ENCODE peak calls at places on chromosomes 12 and 14, in seven cellular contexts. One of them, this sample, is unnamed.

GRCh38 chr12:118330421-118331018 is 42.2 kb downstream of the TAOK3 start:
- DNase-seq in pancreas: no peak
- DNase-seq in fibroblast of lung: peak
- DNase-seq in endodermal cell: no peak
- DNase-seq in dorsolateral prefrontal cortex: no peak
- DNase-seq in LNCaP clone FGC: peak
- DNase-seq in OCI-LY7: peak
- DNase-seq in this sample: peak

GRCh38 chr12:25550186-25550585 is 2.9 kb downstream of the LMNTD1 start:
- DNase-seq in pancreas: no peak
- DNase-seq in fibroblast of lung: peak
- DNase-seq in endodermal cell: no peak
- DNase-seq in dorsolateral prefrontal cortex: no peak
- DNase-seq in LNCaP clone FGC: no peak
- DNase-seq in OCI-LY7: no peak
- DNase-seq in this sample: peak

GRCh38 chr12:546265-546919 is 86.7 kb downstream of the B4GALNT3 start:
- DNase-seq in pancreas: no peak
- DNase-seq in fibroblast of lung: no peak
- DNase-seq in endodermal cell: no peak
- DNase-seq in dorsolateral prefrontal cortex: no peak
- DNase-seq in LNCaP clone FGC: no peak
- DNase-seq in OCI-LY7: no peak
- DNase-seq in this sample: no peak

GRCh38 chr14:101355284-101355683 is 206.0 kb upstream of the DIO3 start:
- DNase-seq in pancreas: no peak
- DNase-seq in fibroblast of lung: no peak
- DNase-seq in endodermal cell: peak
- DNase-seq in dorsolateral prefrontal cortex: no peak
- DNase-seq in LNCaP clone FGC: no peak
- DNase-seq in OCI-LY7: no peak
- DNase-seq in this sample: no peak

GRCh38 chr12:6089041-6089823 is 35.2 kb downstream of the VWF start:
- DNase-seq in pancreas: peak
- DNase-seq in fibroblast of lung: no peak
- DNase-seq in endodermal cell: peak
- DNase-seq in dorsolateral prefrontal cortex: no peak
- DNase-seq in LNCaP clone FGC: peak
- DNase-seq in OCI-LY7: no peak
- DNase-seq in this sample: peak

GRCh38 chr14:25396128-25396527 is 346.2 kb upstream of the STXBP6 start:
- DNase-seq in pancreas: no peak
- DNase-seq in fibroblast of lung: no peak
- DNase-seq in endodermal cell: no peak
- DNase-seq in dorsolateral prefrontal cortex: no peak
- DNase-seq in LNCaP clone FGC: no peak
- DNase-seq in OCI-LY7: no peak
- DNase-seq in this sample: no peak

GRCh38 chr12:21751517-21751916 is 23.0 kb downstream of the KCNJ8 start:
- DNase-seq in pancreas: no peak
- DNase-seq in fibroblast of lung: peak
- DNase-seq in endodermal cell: no peak
- DNase-seq in dorsolateral prefrontal cortex: no peak
- DNase-seq in LNCaP clone FGC: peak
- DNase-seq in OCI-LY7: no peak
- DNase-seq in this sample: peak

GRCh38 chr12:112546996-112547395 is 128.2 kb downstream of the PTPN11 start:
- DNase-seq in pancreas: no peak
- DNase-seq in fibroblast of lung: no peak
- DNase-seq in endodermal cell: no peak
- DNase-seq in dorsolateral prefrontal cortex: no peak
- DNase-seq in LNCaP clone FGC: no peak
- DNase-seq in OCI-LY7: no peak
- DNase-seq in this sample: no peak

GRCh38 chr12:27024291-27024690 is 1.9 kb downstream of the MED21 start:
- DNase-seq in pancreas: no peak
- DNase-seq in fibroblast of lung: peak
- DNase-seq in endodermal cell: no peak
- DNase-seq in dorsolateral prefrontal cortex: no peak
- DNase-seq in LNCaP clone FGC: no peak
- DNase-seq in OCI-LY7: no peak
- DNase-seq in this sample: no peak

GRCh38 chr14:71322660-71323250 is 415.5 kb downstream of the PCNX1 start:
- DNase-seq in pancreas: no peak
- DNase-seq in fibroblast of lung: peak
- DNase-seq in endodermal cell: no peak
- DNase-seq in dorsolateral prefrontal cortex: no peak
- DNase-seq in LNCaP clone FGC: no peak
- DNase-seq in OCI-LY7: peak
- DNase-seq in this sample: peak

GRCh38 chr12:54977857-54978256 is 6.7 kb downstream of the TESPA1 start:
- DNase-seq in pancreas: no peak
- DNase-seq in fibroblast of lung: no peak
- DNase-seq in endodermal cell: no peak
- DNase-seq in dorsolateral prefrontal cortex: no peak
- DNase-seq in LNCaP clone FGC: no peak
- DNase-seq in OCI-LY7: no peak
- DNase-seq in this sample: no peak

GRCh38 chr14:61573748-61574513 is 121.4 kb upstream of the HIF1A start:
- DNase-seq in pancreas: no peak
- DNase-seq in fibroblast of lung: no peak
- DNase-seq in endodermal cell: peak
- DNase-seq in dorsolateral prefrontal cortex: no peak
- DNase-seq in LNCaP clone FGC: no peak
- DNase-seq in OCI-LY7: no peak
- DNase-seq in this sample: peak

GRCh38 chr14:51022769-51023168 is 72.1 kb downstream of the TRIM9 start:
- DNase-seq in pancreas: no peak
- DNase-seq in fibroblast of lung: no peak
- DNase-seq in endodermal cell: no peak
- DNase-seq in dorsolateral prefrontal cortex: no peak
- DNase-seq in LNCaP clone FGC: no peak
- DNase-seq in OCI-LY7: no peak
- DNase-seq in this sample: no peak

GRCh38 chr12:28424965-28425364 is 234.7 kb downstream of the CCDC91 start:
- DNase-seq in pancreas: peak
- DNase-seq in fibroblast of lung: peak
- DNase-seq in endodermal cell: no peak
- DNase-seq in dorsolateral prefrontal cortex: no peak
- DNase-seq in LNCaP clone FGC: no peak
- DNase-seq in OCI-LY7: no peak
- DNase-seq in this sample: peak

DNA sequence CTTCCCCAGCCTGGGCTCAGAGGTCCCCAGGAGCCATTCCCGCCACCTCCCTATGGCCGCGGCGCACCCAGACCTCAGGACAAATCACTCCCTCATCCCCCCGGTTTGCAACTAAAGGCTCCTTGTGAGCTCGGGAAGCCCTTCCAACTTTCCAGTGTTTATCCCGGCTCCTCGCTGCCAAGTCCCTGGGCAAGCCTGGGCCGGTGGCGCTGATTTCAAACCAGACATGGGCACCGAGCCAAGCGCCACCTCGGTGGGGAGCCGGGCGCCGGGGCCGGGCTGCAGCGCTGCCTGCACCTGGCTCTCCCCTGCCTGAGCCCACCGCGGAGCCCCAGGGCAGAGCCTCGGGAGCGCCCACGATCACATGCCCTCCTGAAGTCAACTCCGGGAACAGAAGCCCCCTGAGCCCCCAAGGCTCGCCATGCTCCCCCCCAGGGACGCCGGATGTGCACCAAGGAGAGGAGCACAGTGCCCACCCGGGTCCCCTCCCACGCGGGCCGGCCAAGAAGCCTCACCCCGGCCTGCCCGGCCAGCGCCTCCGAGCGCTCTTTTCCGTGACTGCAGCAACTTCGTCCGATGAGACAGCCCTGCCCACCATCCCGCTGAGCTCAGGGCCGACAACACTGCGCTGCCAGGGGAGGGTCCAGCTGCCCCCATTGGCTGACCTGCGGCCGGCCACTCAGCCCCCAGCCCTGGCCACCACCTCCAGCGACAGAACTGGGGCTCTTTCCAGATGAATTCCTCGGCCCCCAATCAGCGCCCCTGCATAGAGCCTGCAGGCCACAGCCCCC is 50.0 kb downstream of the NCOR2 start:
- DNase-seq in pancreas: peak
- DNase-seq in fibroblast of lung: peak
- DNase-seq in endodermal cell: no peak
- DNase-seq in dorsolateral prefrontal cortex: peak
- DNase-seq in LNCaP clone FGC: peak
- DNase-seq in OCI-LY7: no peak
- DNase-seq in this sample: peak
- H3K4me3 ChIP-seq in pancreas: peak
- H3K4me3 ChIP-seq in fibroblast of lung: peak
- H3K4me3 ChIP-seq in endodermal cell: no peak
- H3K4me3 ChIP-seq in dorsolateral prefrontal cortex: peak
- H3K4me3 ChIP-seq in LNCaP clone FGC: peak
- H3K4me3 ChIP-seq in OCI-LY7: no peak
- H3K4me3 ChIP-seq in this sample: peak

GRCh38 chr14:103282932-103283331 is 51.1 kb upstream of the EIF5 start:
- DNase-seq in pancreas: no peak
- DNase-seq in fibroblast of lung: no peak
- DNase-seq in endodermal cell: no peak
- DNase-seq in dorsolateral prefrontal cortex: no peak
- DNase-seq in LNCaP clone FGC: no peak
- DNase-seq in OCI-LY7: no peak
- DNase-seq in this sample: no peak
- TF ChIP-seq CTCF in pancreas: no peak
- TF ChIP-seq CTCF in fibroblast of lung: no peak
- TF ChIP-seq CTCF in endodermal cell: no peak
- TF ChIP-seq CTCF in dorsolateral prefrontal cortex: no peak
- TF ChIP-seq CTCF in LNCaP clone FGC: no peak
- TF ChIP-seq CTCF in OCI-LY7: no peak
- TF ChIP-seq CTCF in this sample: no peak

GRCh38 chr12:12716151-12716844 is 870 bp upstream of the CDKN1B start:
- DNase-seq in pancreas: no peak
- DNase-seq in fibroblast of lung: peak
- DNase-seq in endodermal cell: peak
- DNase-seq in dorsolateral prefrontal cortex: peak
- DNase-seq in LNCaP clone FGC: no peak
- DNase-seq in OCI-LY7: no peak
- DNase-seq in this sample: peak

GRCh38 chr12:12713932-12714275 is 3.3 kb upstream of the CDKN1B start:
- DNase-seq in pancreas: no peak
- DNase-seq in fibroblast of lung: no peak
- DNase-seq in endodermal cell: no peak
- DNase-seq in dorsolateral prefrontal cortex: no peak
- DNase-seq in LNCaP clone FGC: no peak
- DNase-seq in OCI-LY7: no peak
- DNase-seq in this sample: no peak

GRCh38 chr12:12715459-12716150 is 1.6 kb upstream of the CDKN1B start:
- DNase-seq in pancreas: no peak
- DNase-seq in fibroblast of lung: no peak
- DNase-seq in endodermal cell: peak
- DNase-seq in dorsolateral prefrontal cortex: no peak
- DNase-seq in LNCaP clone FGC: no peak
- DNase-seq in OCI-LY7: peak
- DNase-seq in this sample: peak

GRCh38 chr12:12714276-12715001 is 2.7 kb upstream of the CDKN1B start:
- DNase-seq in pancreas: no peak
- DNase-seq in fibroblast of lung: peak
- DNase-seq in endodermal cell: peak
- DNase-seq in dorsolateral prefrontal cortex: peak
- DNase-seq in LNCaP clone FGC: no peak
- DNase-seq in OCI-LY7: peak
- DNase-seq in this sample: peak

GRCh38 chr12:12715128-12715458 is 2.1 kb upstream of the CDKN1B start:
- DNase-seq in pancreas: no peak
- DNase-seq in fibroblast of lung: no peak
- DNase-seq in endodermal cell: no peak
- DNase-seq in dorsolateral prefrontal cortex: no peak
- DNase-seq in LNCaP clone FGC: no peak
- DNase-seq in OCI-LY7: no peak
- DNase-seq in this sample: no peak
- H3K4me3 ChIP-seq in pancreas: no peak
- H3K4me3 ChIP-seq in fibroblast of lung: no peak
- H3K4me3 ChIP-seq in endodermal cell: peak
- H3K4me3 ChIP-seq in dorsolateral prefrontal cortex: no peak
- H3K4me3 ChIP-seq in LNCaP clone FGC: no peak
- H3K4me3 ChIP-seq in OCI-LY7: peak
- H3K4me3 ChIP-seq in this sample: no peak

GRCh38 chr12:57522887-57523705 is 472 bp downstream of the MBD6 start:
- DNase-seq in pancreas: peak
- DNase-seq in fibroblast of lung: peak
- DNase-seq in endodermal cell: peak
- DNase-seq in dorsolateral prefrontal cortex: peak
- DNase-seq in LNCaP clone FGC: no peak
- DNase-seq in OCI-LY7: peak
- DNase-seq in this sample: peak

GRCh38 chr12:57523706-57524614 is 1.3 kb downstream of the MBD6 start:
- DNase-seq in pancreas: no peak
- DNase-seq in fibroblast of lung: no peak
- DNase-seq in endodermal cell: peak
- DNase-seq in dorsolateral prefrontal cortex: no peak
- DNase-seq in LNCaP clone FGC: no peak
- DNase-seq in OCI-LY7: peak
- DNase-seq in this sample: no peak

GRCh38 chr12:57521475-57522018 is 1.1 kb upstream of the MBD6 start:
- DNase-seq in pancreas: peak
- DNase-seq in fibroblast of lung: peak
- DNase-seq in endodermal cell: peak
- DNase-seq in dorsolateral prefrontal cortex: peak
- DNase-seq in LNCaP clone FGC: no peak
- DNase-seq in OCI-LY7: no peak
- DNase-seq in this sample: peak

GRCh38 chr12:57520008-57520726 is at the start of gene DDIT3:
- DNase-seq in pancreas: peak
- DNase-seq in fibroblast of lung: peak
- DNase-seq in endodermal cell: peak
- DNase-seq in dorsolateral prefrontal cortex: peak
- DNase-seq in LNCaP clone FGC: peak
- DNase-seq in OCI-LY7: peak
- DNase-seq in this sample: peak

DNA sequence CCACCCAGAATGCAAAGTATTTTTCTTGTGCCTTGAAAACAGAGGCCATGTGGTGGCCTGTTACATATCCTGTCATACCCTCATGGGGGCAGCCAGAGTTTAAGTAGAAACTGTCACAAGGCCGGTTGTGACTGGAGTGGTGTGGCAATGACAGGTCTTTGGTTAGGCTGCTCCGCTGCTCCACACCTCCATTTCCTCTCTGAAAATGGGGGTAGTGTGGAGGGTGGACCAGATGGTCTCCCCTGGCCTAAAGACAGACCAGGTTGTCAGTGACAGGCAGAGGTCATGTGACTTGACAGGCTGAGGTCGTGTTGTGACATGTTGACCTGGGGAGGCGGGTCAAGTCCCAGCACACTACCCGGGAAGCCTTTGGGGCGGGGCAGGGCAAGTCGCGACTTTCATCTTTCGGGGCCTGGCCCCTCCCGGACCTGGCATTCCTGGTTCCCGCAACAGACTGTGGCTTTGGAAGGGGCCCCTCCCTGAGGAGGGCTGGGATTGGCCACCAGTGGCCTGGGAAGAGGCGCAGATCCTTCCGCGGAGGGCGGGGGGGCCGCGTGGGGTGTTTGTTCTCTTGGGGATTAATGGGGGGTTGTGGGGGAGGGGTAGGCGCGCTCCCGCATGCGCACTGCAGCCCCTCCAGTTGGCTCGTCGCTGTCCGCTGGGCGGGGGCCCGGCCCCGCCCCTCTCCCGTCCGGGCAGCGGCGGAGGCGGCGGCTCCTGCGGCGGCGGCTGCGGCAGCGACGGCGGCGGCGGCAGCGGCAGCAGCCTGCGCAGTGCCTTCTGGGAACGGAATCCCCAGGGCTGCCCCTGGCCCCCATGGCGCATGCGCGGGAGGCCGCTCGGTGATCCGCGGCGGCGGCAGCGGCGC is at the start of gene MBD6:
- DNase-seq in pancreas: peak
- DNase-seq in fibroblast of lung: peak
- DNase-seq in endodermal cell: peak
- DNase-seq in dorsolateral prefrontal cortex: peak
- DNase-seq in LNCaP clone FGC: peak
- DNase-seq in OCI-LY7: peak
- DNase-seq in this sample: peak
- TF ChIP-seq CTCF in pancreas: no peak
- TF ChIP-seq CTCF in fibroblast of lung: no peak
- TF ChIP-seq CTCF in endodermal cell: no peak
- TF ChIP-seq CTCF in dorsolateral prefrontal cortex: no peak
- TF ChIP-seq CTCF in LNCaP clone FGC: no peak
- TF ChIP-seq CTCF in OCI-LY7: peak
- TF ChIP-seq CTCF in this sample: no peak